ENCODE peak calls at places on chromosomes 13 and 19, in eight cellular contexts. O, U, D, H, V, K, X and T are unnamed samples.

GRCh38 chr19:51837145-51837544 is 42.2 kb downstream of the FPR3 start:
- DNase-seq in X (no peak), H (no peak), O (no peak), U (no peak), D (no peak), K (no peak), V (no peak), T (no peak)

GRCh38 chr13:28558126-28558525 is 63.2 kb upstream of the FLT1 start:
- DNase-seq in X (no peak), D (no peak), V (no peak), K (no peak), O (no peak), U (no peak), H (no peak), T (no peak)

GRCh38 chr19:33205531-33206260 is 11.6 kb downstream of the LRP3 start:
- DNase-seq in K (no peak), U (no peak), H (no peak), D (no peak), V (no peak), X (no peak), O (no peak), T (peak; percentile 62)

GRCh38 chr13:49935171-49936084 is 712 bp downstream of the SPRYD7 start:
- DNase-seq in U (peak; percentile 54), H (peak; percentile 4), D (peak; percentile 16), V (no peak), O (peak; percentile 10), K (no peak), X (no peak), T (no peak)

GRCh38 chr13:58018865-58019264 is 387.3 kb downstream of the PCDH17 start:
- DNase-seq in O (no peak), D (no peak), X (no peak), V (peak; percentile 65), K (no peak), H (no peak), U (no peak), T (no peak)

GRCh38 chr19:10861118-10861651 is 10.2 kb upstream of the CARM1 start:
- DNase-seq in K (no peak), O (no peak), D (no peak), H (no peak), V (no peak), U (peak; percentile 73), X (no peak), T (no peak)

GRCh38 chr13:65926750-65927171 is 1303.4 kb downstream of the PCDH9 start:
- DNase-seq in D (no peak), K (no peak), V (peak; percentile 86), X (no peak), U (no peak), H (no peak), O (no peak), T (peak; percentile 67)

GRCh38 chr13:51058461-51059167 is 52.5 kb downstream of the C13orf42 start:
- DNase-seq in X (no peak), V (no peak), D (no peak), O (no peak), K (no peak), H (no peak), U (no peak), T (no peak)

GRCh38 chr13:102558029-102558428 is 38.8 kb upstream of the TPP2 start:
- DNase-seq in O (no peak), X (no peak), D (no peak), V (no peak), H (no peak), K (no peak), U (no peak), T (no peak)

GRCh38 chr13:110307697-110308376 is 753 bp downstream of the COL4A2 start:
- DNase-seq in K (no peak), U (no peak), D (no peak), O (no peak), H (peak; percentile 30), X (no peak), V (no peak), T (no peak)

GRCh38 chr19:4807188-4807587 is 15.7 kb downstream of the FEM1A start:
- DNase-seq in O (no peak), U (peak; percentile 65), H (no peak), K (no peak), D (no peak), X (no peak), V (no peak), T (no peak)

GRCh38 chr19:51172223-51172622 is 30.1 kb downstream of the SIGLEC7 start:
- DNase-seq in O (no peak), D (no peak), H (no peak), V (no peak), X (no peak), K (no peak), U (peak; percentile 19), T (no peak)

GRCh38 chr19:10379880-10380310 is 477 bp downstream of the TYK2 start:
- DNase-seq in K (no peak), U (no peak), X (no peak), D (no peak), H (no peak), V (no peak), O (no peak), T (no peak)

GRCh38 chr19:16509141-16510061 is 13.2 kb downstream of the C19orf44 start:
- DNase-seq in D (no peak), V (no peak), X (peak; percentile 71), H (no peak), O (no peak), U (peak; percentile 42), K (no peak), T (no peak)

GRCh38 chr13:74037762-74038161 is 96.4 kb downstream of the KLF12 start:
- DNase-seq in D (no peak), X (no peak), H (no peak), K (no peak), U (no peak), O (no peak), V (no peak), T (no peak)

GRCh38 chr13:38044067-38044466 is 174.5 kb upstream of the TRPC4 start:
- DNase-seq in U (no peak), V (no peak), K (no peak), X (no peak), D (no peak), O (no peak), H (no peak), T (no peak)

GRCh38 chr19:32104465-32105235 is 240.8 kb upstream of the ZNF507 start:
- DNase-seq in U (peak; percentile 4), D (no peak), K (no peak), H (no peak), X (no peak), O (no peak), V (no peak), T (no peak)

GRCh38 chr19:17681505-17682125 is 6.5 kb downstream of the UNC13A start:
- DNase-seq in V (no peak), X (no peak), O (peak; percentile 12), K (no peak), H (no peak), U (peak; percentile 26), D (no peak), T (no peak)

GRCh38 chr19:2695288-2695866 is 7.1 kb downstream of the GNG7 start:
- DNase-seq in X (no peak), U (peak; percentile 30), D (no peak), K (no peak), H (no peak), O (no peak), V (no peak), T (no peak)

GRCh38 chr19:10380311-10381102 is at the start of gene TYK2:
- DNase-seq in D (peak; percentile 98), V (peak; percentile 99), X (peak; percentile 97), U (peak; percentile 98), K (peak; percentile 95), H (peak; percentile 98), O (peak; percentile 96), T (peak; percentile 98)

GRCh38 chr13:49098198-49098597 is 121.9 kb upstream of the MLNR start:
- DNase-seq in X (no peak), O (no peak), H (no peak), D (no peak), V (no peak), U (peak; percentile 71), K (no peak), T (no peak)

GRCh38 chr19:29449371-29449770 is 76.4 kb upstream of the VSTM2B start:
- DNase-seq in H (no peak), D (no peak), O (no peak), V (no peak), X (no peak), K (no peak), U (no peak), T (no peak)

GRCh38 chr19:7340959-7341837 is 7.5 kb upstream of the ARHGEF18 start:
- DNase-seq in O (peak; percentile 57), X (peak; percentile 80), D (peak; percentile 70), H (peak; percentile 67), K (peak; percentile 92), V (peak; percentile 52), U (peak; percentile 86), T (peak; percentile 90)